ENCODE peak calls at places on chromosome 22, in eight cellular contexts. G, E, W, L, R, X, D and Q are unnamed samples.

GRCh38 chr22:32204856-32205722 is at the start of gene RFPL2:
- DNase-seq in G (peak), E (peak), W (peak), L (peak), R (no peak), X (no peak), D (peak), Q (peak)

GRCh38 chr22:43188829-43189545 is 2.1 kb upstream of the TTLL12 start:
- DNase-seq in G (no peak), E (no peak), W (no peak), L (no peak), R (no peak), X (no peak), D (no peak), Q (peak)

GRCh38 chr22:37282385-37282677 is at the start of gene CYTH4:
- DNase-seq in G (peak), E (peak), W (no peak), L (no peak), R (peak), X (peak), D (peak), Q (no peak)

GRCh38 chr22:30602049-30602448 is 4.9 kb upstream of the TCN2 start:
- DNase-seq in G (peak), E (peak), W (no peak), L (peak), R (peak), X (no peak), D (peak), Q (peak)

GRCh38 chr22:19431641-19432091 is at the start of gene HIRA:
- DNase-seq in G (peak), E (peak), W (peak), L (peak), R (peak), X (peak), D (peak), Q (peak)

GRCh38 chr22:32080904-32081303 is 37.8 kb downstream of the SLC5A1 start:
- DNase-seq in G (peak), E (peak), W (peak), L (peak), R (peak), X (no peak), D (peak), Q (peak)

GRCh38 chr22:48612077-48612995 is 1215.3 kb downstream of the BRD1 start:
- DNase-seq in G (no peak), E (no peak), W (no peak), L (no peak), R (no peak), X (no peak), D (no peak), Q (no peak)

GRCh38 chr22:31607696-31608095 is 54.3 kb downstream of the PISD start:
- DNase-seq in G (no peak), E (no peak), W (no peak), L (no peak), R (no peak), X (no peak), D (no peak), Q (no peak)

GRCh38 chr22:42994917-42995562 is 19.9 kb downstream of the PACSIN2 start:
- DNase-seq in G (peak), E (peak), W (no peak), L (peak), R (peak), X (no peak), D (peak), Q (peak)

GRCh38 chr22:30201970-30202369 is 44.6 kb downstream of the LIF start:
- DNase-seq in G (peak), E (peak), W (no peak), L (peak), R (no peak), X (no peak), D (no peak), Q (peak)

GRCh38 chr22:20531404-20532181 is 24.2 kb downstream of the MED15 start:
- DNase-seq in G (peak), E (peak), W (peak), L (peak), R (no peak), X (no peak), D (no peak), Q (peak)

GRCh38 chr22:43186272-43187170 is at the start of gene TTLL12:
- DNase-seq in G (peak), E (peak), W (peak), L (peak), R (peak), X (peak), D (peak), Q (peak)

GRCh38 chr22:37569009-37569920 is 9.0 kb downstream of the CDC42EP1 start:
- DNase-seq in G (no peak), E (no peak), W (no peak), L (no peak), R (no peak), X (no peak), D (no peak), Q (no peak)

GRCh38 chr22:10780281-10780680 is 4747.7 kb upstream of the OR11H1 start:
- DNase-seq in G (no peak), E (no peak), W (no peak), L (no peak), R (no peak), X (no peak), D (no peak), Q (no peak)

GRCh38 chr22:48379371-48379770 is 1448.3 kb downstream of the BRD1 start:
- DNase-seq in G (no peak), E (no peak), W (no peak), L (no peak), R (no peak), X (peak), D (no peak), Q (no peak)

GRCh38 chr22:19042285-19043110 is 79.7 kb downstream of the DGCR2 start:
- DNase-seq in G (no peak), E (no peak), W (no peak), L (no peak), R (no peak), X (no peak), D (no peak), Q (no peak)

GRCh38 chr22:36425977-36426523 is 38.3 kb upstream of the MYH9 start:
- DNase-seq in G (peak), E (no peak), W (no peak), L (peak), R (peak), X (no peak), D (peak), Q (no peak)

GRCh38 chr22:46845281-46846153 is 83.1 kb downstream of the TBC1D22A start:
- DNase-seq in G (peak), E (no peak), W (no peak), L (peak), R (no peak), X (peak), D (no peak), Q (peak)

GRCh38 chr22:36311386-36312085 is 58.6 kb downstream of the APOL1 start:
- DNase-seq in G (peak), E (no peak), W (no peak), L (peak), R (no peak), X (no peak), D (no peak), Q (no peak)

GRCh38 chr22:19880786-19881569 is 26.3 kb upstream of the GNB1L start:
- DNase-seq in G (peak), E (peak), W (peak), L (peak), R (no peak), X (no peak), D (no peak), Q (peak)

GRCh38 chr22:37951305-37951704 is 2.1 kb downstream of the C22orf23 start:
- DNase-seq in G (peak), E (peak), W (no peak), L (peak), R (no peak), X (no peak), D (peak), Q (no peak)

GRCh38 chr22:46425011-46425410 is 89.5 kb downstream of the TRMU start:
- DNase-seq in G (peak), E (peak), W (no peak), L (peak), R (no peak), X (no peak), D (no peak), Q (peak)

GRCh38 chr22:20430641-20431519 is 6.7 kb downstream of the SCARF2 start:
- DNase-seq in G (no peak), E (peak), W (peak), L (no peak), R (peak), X (peak), D (peak), Q (peak)

GRCh38 chr22:32649515-32650200 is 151.8 kb upstream of the TIMP3 start:
- DNase-seq in G (no peak), E (no peak), W (no peak), L (peak), R (no peak), X (no peak), D (peak), Q (peak)

GRCh38 chr22:19119949-19120348 is 2.3 kb downstream of the DGCR2 start:
- DNase-seq in G (no peak), E (no peak), W (no peak), L (no peak), R (no peak), X (no peak), D (no peak), Q (no peak)

GRCh38 chr22:26673485-26673884 is 16.1 kb downstream of the MIAT start:
- DNase-seq in G (peak), E (peak), W (no peak), L (no peak), R (peak), X (peak), D (no peak), Q (peak)

GRCh38 chr22:20418211-20418788 is 19.3 kb downstream of the SCARF2 start:
- DNase-seq in G (peak), E (peak), W (peak), L (peak), R (peak), X (peak), D (peak), Q (peak)

GRCh38 chr22:31048570-31048969 is 32.5 kb upstream of the SMTN start:
- DNase-seq in G (no peak), E (no peak), W (no peak), L (no peak), R (peak), X (no peak), D (no peak), Q (no peak)

GRCh38 chr22:31561238-31561887 is 65.0 kb downstream of the SFI1 start:
- DNase-seq in G (peak), E (peak), W (peak), L (peak), R (peak), X (no peak), D (peak), Q (peak)

GRCh38 chr22:27213766-27214581 is 556.6 kb downstream of the MIAT start:
- DNase-seq in G (peak), E (no peak), W (no peak), L (peak), R (no peak), X (no peak), D (no peak), Q (peak)

GRCh38 chr22:47042861-47043496 is 280.5 kb downstream of the TBC1D22A start:
- DNase-seq in G (no peak), E (no peak), W (no peak), L (no peak), R (no peak), X (no peak), D (no peak), Q (no peak)

GRCh38 chr22:30922151-30922611 is 46.4 kb downstream of the MORC2 start:
- DNase-seq in G (peak), E (peak), W (no peak), L (peak), R (peak), X (peak), D (peak), Q (peak)

GRCh38 chr22:32764330-32765116 is 37.0 kb upstream of the TIMP3 start:
- DNase-seq in G (peak), E (peak), W (no peak), L (peak), R (no peak), X (no peak), D (peak), Q (peak)

GRCh38 chr22:19666663-19667593 is 47.4 kb upstream of the SEPTIN5 start:
- DNase-seq in G (peak), E (no peak), W (no peak), L (peak), R (no peak), X (no peak), D (no peak), Q (peak)

GRCh38 chr22:28935140-28935539 is 51.8 kb downstream of the ZNRF3 start:
- DNase-seq in G (no peak), E (no peak), W (no peak), L (no peak), R (no peak), X (no peak), D (no peak), Q (no peak)

GRCh38 chr22:28934026-28934425 is 50.7 kb downstream of the ZNRF3 start:
- DNase-seq in G (no peak), E (no peak), W (no peak), L (no peak), R (no peak), X (no peak), D (no peak), Q (no peak)

GRCh38 chr22:28936200-28936599 is 52.8 kb downstream of the ZNRF3 start:
- DNase-seq in G (no peak), E (no peak), W (no peak), L (no peak), R (no peak), X (no peak), D (no peak), Q (no peak)

GRCh38 chr22:28937206-28938025 is 54.0 kb downstream of the ZNRF3 start:
- DNase-seq in G (no peak), E (no peak), W (no peak), L (no peak), R (no peak), X (no peak), D (no peak), Q (no peak)

DNA sequence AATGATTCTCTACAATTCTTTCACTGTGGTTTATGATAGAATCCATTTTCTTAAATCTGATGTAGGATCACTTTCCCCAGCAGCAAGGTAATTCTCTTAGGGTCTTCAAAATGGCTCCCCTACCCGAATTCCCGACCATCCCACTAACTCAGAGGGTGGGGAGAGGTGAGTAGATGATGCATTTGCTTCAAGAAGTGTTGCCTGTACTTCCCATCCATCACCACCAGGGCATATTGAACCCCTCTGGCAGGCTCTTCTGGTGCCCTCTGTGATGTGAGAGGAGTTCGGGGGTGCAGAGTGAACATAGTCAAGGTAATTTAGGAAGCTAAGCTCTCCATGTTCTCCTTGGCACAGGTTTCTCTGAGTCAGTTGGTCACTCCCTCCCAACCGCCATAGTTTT is 52.3 kb downstream of the ZNRF3 start:
- DNase-seq in G (no peak), E (no peak), W (no peak), L (no peak), R (no peak), X (no peak), D (no peak), Q (no peak)
- TF ChIP-seq CTCF in G (peak), E (peak), W (peak), L (no peak), R (peak), X (peak), D (peak), Q (no peak)

GRCh38 chr22:39765029-39765428 is 128.5 kb downstream of the ENTHD1 start:
- DNase-seq in G (no peak), E (no peak), W (no peak), L (no peak), R (no peak), X (no peak), D (no peak), Q (no peak)

GRCh38 chr22:39763276-39763675 is 130.3 kb downstream of the ENTHD1 start:
- DNase-seq in G (no peak), E (no peak), W (no peak), L (no peak), R (no peak), X (no peak), D (no peak), Q (no peak)
- H3K4me3 ChIP-seq in G (no peak), E (no peak), W (no peak), L (no peak), R (no peak), X (no peak), D (no peak), Q (no peak)

GRCh38 chr22:34105461-34106062 is 185.3 kb upstream of the LARGE1 start:
- DNase-seq in G (peak), E (peak), W (peak), L (no peak), R (peak), X (no peak), D (peak), Q (no peak)
- TF ChIP-seq CTCF in G (no peak), E (peak), W (peak), L (no peak), R (peak), X (no peak), D (peak), Q (peak)

DNA sequence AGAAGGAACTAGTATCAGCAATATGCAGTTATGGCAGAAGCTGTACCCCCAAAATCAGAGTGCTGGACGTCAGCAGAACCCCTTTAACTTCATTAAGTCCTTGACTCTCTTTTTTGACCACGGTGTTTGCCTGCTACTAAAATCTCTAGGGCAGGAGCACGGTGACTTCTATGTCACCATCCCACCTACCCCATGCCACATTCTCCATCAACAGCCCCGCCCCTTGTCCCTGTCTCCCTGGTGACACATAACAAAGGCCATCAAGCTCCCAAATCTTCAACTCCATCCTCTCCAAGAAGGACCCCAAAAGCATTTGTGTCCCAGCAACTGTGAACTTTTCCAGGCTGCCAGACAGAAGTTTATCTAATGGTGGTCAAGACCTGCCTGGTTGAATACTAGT is 894 bp downstream of the ADA2 start:
- DNase-seq in G (no peak), E (no peak), W (no peak), L (no peak), R (no peak), X (no peak), D (no peak), Q (no peak)
- H3K4me3 ChIP-seq in G (no peak), E (no peak), W (no peak), L (no peak), R (peak), X (peak), D (no peak), Q (no peak)

GRCh38 chr22:35148381-35148780 is 82.4 kb downstream of the ISX start:
- DNase-seq in G (no peak), E (no peak), W (no peak), L (no peak), R (peak), X (no peak), D (no peak), Q (no peak)

GRCh38 chr22:35152316-35152715 is 86.4 kb downstream of the ISX start:
- DNase-seq in G (no peak), E (no peak), W (no peak), L (no peak), R (peak), X (no peak), D (no peak), Q (no peak)

GRCh38 chr22:35149149-35149548 is 83.2 kb downstream of the ISX start:
- DNase-seq in G (no peak), E (no peak), W (no peak), L (no peak), R (no peak), X (no peak), D (no peak), Q (peak)

GRCh38 chr22:35154937-35155387 is 89.0 kb downstream of the ISX start:
- DNase-seq in G (peak), E (peak), W (peak), L (peak), R (peak), X (no peak), D (peak), Q (peak)

DNA sequence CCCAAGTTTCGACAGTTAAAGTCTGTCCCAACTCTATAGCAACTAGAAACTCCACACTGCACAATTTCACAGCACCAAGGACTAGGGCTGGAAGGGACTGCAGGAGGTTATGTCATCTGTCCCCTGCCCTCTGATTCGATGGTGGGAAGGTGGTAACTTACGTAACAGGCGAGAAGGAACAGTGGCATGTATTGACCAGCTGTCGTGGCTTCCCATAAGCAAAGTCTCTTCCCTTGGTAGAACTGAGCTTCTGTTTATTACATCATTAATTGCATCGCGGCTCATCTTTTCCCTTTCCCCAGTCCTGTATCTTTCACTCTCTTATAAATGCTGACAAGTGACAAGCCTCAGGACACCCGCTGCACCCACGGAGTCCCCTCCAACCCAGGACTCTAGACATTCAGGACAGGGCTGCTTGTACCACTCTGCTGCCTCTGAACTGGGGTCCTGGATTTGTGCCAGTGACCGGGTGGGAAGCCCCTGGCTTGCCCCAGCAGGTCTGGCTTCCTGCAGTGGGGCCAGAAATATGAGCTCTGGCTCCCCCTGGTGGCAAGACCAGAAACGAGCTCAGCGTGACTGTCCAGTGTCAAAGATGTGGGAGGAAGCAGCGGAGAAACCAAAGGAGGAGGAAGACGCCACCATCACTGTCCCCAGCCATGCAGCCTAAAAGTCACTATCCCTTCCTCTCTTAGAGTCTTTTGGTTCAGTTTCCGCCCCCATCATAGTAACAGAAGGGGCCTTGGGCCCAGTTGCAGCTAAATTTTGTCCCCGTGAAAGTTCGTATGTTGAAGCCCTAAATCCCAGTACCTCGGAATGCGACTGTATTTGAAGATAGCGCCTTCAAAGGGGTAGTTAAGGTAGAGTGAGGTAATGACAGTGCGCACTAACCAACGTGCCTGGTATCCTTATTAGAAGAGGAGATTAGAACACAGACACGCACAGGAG is 84.5 kb downstream of the ISX start:
- DNase-seq in G (peak), E (peak), W (peak), L (peak), R (peak), X (peak), D (peak), Q (peak)
- TF ChIP-seq CTCF in G (peak), E (peak), W (peak), L (peak), R (peak), X (peak), D (peak), Q (peak)

GRCh38 chr22:49673048-49673447 is 154.6 kb downstream of the BRD1 start:
- DNase-seq in G (no peak), E (no peak), W (no peak), L (no peak), R (no peak), X (no peak), D (no peak), Q (no peak)

GRCh38 chr22:49670610-49671330 is 156.9 kb downstream of the BRD1 start:
- DNase-seq in G (no peak), E (no peak), W (no peak), L (no peak), R (no peak), X (peak), D (no peak), Q (no peak)

GRCh38 chr22:49674479-49674830 is 153.2 kb downstream of the BRD1 start:
- DNase-seq in G (no peak), E (no peak), W (no peak), L (no peak), R (no peak), X (no peak), D (no peak), Q (no peak)

GRCh38 chr22:49671331-49672012 is 156.2 kb downstream of the BRD1 start:
- DNase-seq in G (no peak), E (no peak), W (no peak), L (no peak), R (no peak), X (peak), D (no peak), Q (no peak)

GRCh38 chr22:49672013-49672516 is 155.6 kb downstream of the BRD1 start:
- DNase-seq in G (no peak), E (no peak), W (no peak), L (no peak), R (no peak), X (no peak), D (no peak), Q (no peak)
- H3K4me3 ChIP-seq in G (no peak), E (no peak), W (no peak), L (no peak), R (no peak), X (no peak), D (no peak), Q (no peak)